ENCODE peak calls at places on chromosomes 2 and 18, in six cellular contexts. One of them, this sample, is unnamed. For H3K27me3, the result is how much of the 10 kb centered on the place peaks cover.

GRCh38 chr18:12455511-12455910 is 47.8 kb downstream of the PRELID3A start:
- DNase-seq in body of pancreas: no peak
- DNase-seq in ovary: no peak
- DNase-seq in HepG2: no peak
- DNase-seq in Peyer's patch: no peak
- DNase-seq in transverse colon: no peak
- DNase-seq in this sample: peak

GRCh38 chr2:106138904-106139574 is 55.1 kb downstream of the UXS1 start:
- DNase-seq in body of pancreas: no peak
- DNase-seq in ovary: no peak
- DNase-seq in HepG2: no peak
- DNase-seq in Peyer's patch: no peak
- DNase-seq in transverse colon: no peak
- DNase-seq in this sample: no peak

GRCh38 chr2:8469709-8470493 is 212.0 kb upstream of the ID2 start:
- DNase-seq in body of pancreas: no peak
- DNase-seq in ovary: no peak
- DNase-seq in HepG2: no peak
- DNase-seq in Peyer's patch: peak
- DNase-seq in transverse colon: no peak
- DNase-seq in this sample: no peak

GRCh38 chr18:27064673-27065072 is 120.4 kb downstream of the CHST9 start:
- DNase-seq in body of pancreas: no peak
- DNase-seq in ovary: no peak
- DNase-seq in HepG2: no peak
- DNase-seq in Peyer's patch: no peak
- DNase-seq in transverse colon: no peak
- DNase-seq in this sample: no peak

GRCh38 chr2:30225131-30225762 is 6.1 kb upstream of the LBH start:
- DNase-seq in body of pancreas: no peak
- DNase-seq in ovary: peak
- DNase-seq in HepG2: no peak
- DNase-seq in Peyer's patch: peak
- DNase-seq in transverse colon: peak
- DNase-seq in this sample: no peak

GRCh38 chr2:45442026-45442425 is 169.0 kb downstream of the SRBD1 start:
- DNase-seq in body of pancreas: no peak
- DNase-seq in ovary: no peak
- DNase-seq in HepG2: no peak
- DNase-seq in Peyer's patch: no peak
- DNase-seq in transverse colon: no peak
- DNase-seq in this sample: no peak

GRCh38 chr2:54557601-54558187 is 101.6 kb downstream of the SPTBN1 start:
- DNase-seq in body of pancreas: peak
- DNase-seq in ovary: peak
- DNase-seq in HepG2: peak
- DNase-seq in Peyer's patch: peak
- DNase-seq in transverse colon: peak
- DNase-seq in this sample: peak

GRCh38 chr2:12167525-12168317 is 421.3 kb downstream of the LPIN1 start:
- DNase-seq in body of pancreas: no peak
- DNase-seq in ovary: no peak
- DNase-seq in HepG2: peak
- DNase-seq in Peyer's patch: no peak
- DNase-seq in transverse colon: peak
- DNase-seq in this sample: no peak

GRCh38 chr2:174035981-174036742 is 71.0 kb upstream of the SP3 start:
- DNase-seq in body of pancreas: no peak
- DNase-seq in ovary: no peak
- DNase-seq in HepG2: no peak
- DNase-seq in Peyer's patch: no peak
- DNase-seq in transverse colon: no peak
- DNase-seq in this sample: peak

GRCh38 chr2:160063266-160063665 is 851 bp upstream of the PLA2R1 start:
- DNase-seq in body of pancreas: no peak
- DNase-seq in ovary: no peak
- DNase-seq in HepG2: no peak
- DNase-seq in Peyer's patch: no peak
- DNase-seq in transverse colon: no peak
- DNase-seq in this sample: no peak

GRCh38 chr18:47175283-47175894 is 775 bp downstream of the IER3IP1 start:
- DNase-seq in body of pancreas: no peak
- DNase-seq in ovary: no peak
- DNase-seq in HepG2: no peak
- DNase-seq in Peyer's patch: no peak
- DNase-seq in transverse colon: peak
- DNase-seq in this sample: peak

GRCh38 chr18:48875942-48876511 is 74.7 kb downstream of the SMAD7 start:
- DNase-seq in body of pancreas: no peak
- DNase-seq in ovary: no peak
- DNase-seq in HepG2: peak
- DNase-seq in Peyer's patch: no peak
- DNase-seq in transverse colon: no peak
- DNase-seq in this sample: no peak

GRCh38 chr2:64065516-64065915 is 46.3 kb upstream of the VPS54 start:
- DNase-seq in body of pancreas: no peak
- DNase-seq in ovary: no peak
- DNase-seq in HepG2: no peak
- DNase-seq in Peyer's patch: no peak
- DNase-seq in transverse colon: no peak
- DNase-seq in this sample: no peak

GRCh38 chr2:47534179-47534919 is 131.4 kb downstream of the MSH2 start:
- DNase-seq in body of pancreas: no peak
- DNase-seq in ovary: peak
- DNase-seq in HepG2: no peak
- DNase-seq in Peyer's patch: no peak
- DNase-seq in transverse colon: peak
- DNase-seq in this sample: peak

GRCh38 chr18:45913276-45913675 is 53.9 kb downstream of the EPG5 start:
- DNase-seq in body of pancreas: no peak
- DNase-seq in ovary: no peak
- DNase-seq in HepG2: no peak
- DNase-seq in Peyer's patch: no peak
- DNase-seq in transverse colon: no peak
- DNase-seq in this sample: no peak

GRCh38 chr2:7826656-7827055 is 855.2 kb upstream of the ID2 start:
- DNase-seq in body of pancreas: no peak
- DNase-seq in ovary: no peak
- DNase-seq in HepG2: no peak
- DNase-seq in Peyer's patch: no peak
- DNase-seq in transverse colon: no peak
- DNase-seq in this sample: no peak

GRCh38 chr18:830315-830901 is 18.4 kb upstream of the YES1 start:
- DNase-seq in body of pancreas: no peak
- DNase-seq in ovary: no peak
- DNase-seq in HepG2: no peak
- DNase-seq in Peyer's patch: no peak
- DNase-seq in transverse colon: no peak
- DNase-seq in this sample: peak
- TF ChIP-seq POLR2A in body of pancreas: no peak
- TF ChIP-seq POLR2A in ovary: no peak
- TF ChIP-seq POLR2A in HepG2: no peak
- TF ChIP-seq POLR2A in Peyer's patch: no peak
- TF ChIP-seq POLR2A in transverse colon: no peak
- TF ChIP-seq POLR2A in this sample: no peak

GRCh38 chr2:219517954-219518778 is 3.9 kb downstream of the ASIC4 start:
- DNase-seq in body of pancreas: no peak
- DNase-seq in ovary: no peak
- DNase-seq in HepG2: no peak
- DNase-seq in Peyer's patch: no peak
- DNase-seq in transverse colon: no peak
- DNase-seq in this sample: no peak
- H3K27me3 ChIP-seq in body of pancreas: under half
- H3K27me3 ChIP-seq in ovary: under half
- H3K27me3 ChIP-seq in HepG2: half or more
- H3K27me3 ChIP-seq in Peyer's patch: under half
- H3K27me3 ChIP-seq in transverse colon: half or more
- H3K27me3 ChIP-seq in this sample: under half

GRCh38 chr2:138503087-138503442 is 1.5 kb downstream of the SPOPL start:
- DNase-seq in body of pancreas: no peak
- DNase-seq in ovary: no peak
- DNase-seq in HepG2: no peak
- DNase-seq in Peyer's patch: no peak
- DNase-seq in transverse colon: no peak
- DNase-seq in this sample: no peak

GRCh38 chr2:138502253-138503086 is 900 bp downstream of the SPOPL start:
- DNase-seq in body of pancreas: peak
- DNase-seq in ovary: peak
- DNase-seq in HepG2: peak
- DNase-seq in Peyer's patch: no peak
- DNase-seq in transverse colon: no peak
- DNase-seq in this sample: no peak

GRCh38 chr2:138499684-138500083 is 1.9 kb upstream of the SPOPL start:
- DNase-seq in body of pancreas: no peak
- DNase-seq in ovary: no peak
- DNase-seq in HepG2: no peak
- DNase-seq in Peyer's patch: no peak
- DNase-seq in transverse colon: no peak
- DNase-seq in this sample: no peak

GRCh38 chr2:138500592-138501426 is 761 bp upstream of the SPOPL start:
- DNase-seq in body of pancreas: no peak
- DNase-seq in ovary: peak
- DNase-seq in HepG2: peak
- DNase-seq in Peyer's patch: no peak
- DNase-seq in transverse colon: peak
- DNase-seq in this sample: no peak

GRCh38 chr2:138501427-138502252 is at the start of gene SPOPL:
- DNase-seq in body of pancreas: peak
- DNase-seq in ovary: peak
- DNase-seq in HepG2: peak
- DNase-seq in Peyer's patch: peak
- DNase-seq in transverse colon: peak
- DNase-seq in this sample: peak
- TF ChIP-seq POLR2A in body of pancreas: peak
- TF ChIP-seq POLR2A in ovary: peak
- TF ChIP-seq POLR2A in HepG2: peak
- TF ChIP-seq POLR2A in Peyer's patch: peak
- TF ChIP-seq POLR2A in transverse colon: peak
- TF ChIP-seq POLR2A in this sample: peak

GRCh38 chr2:118815314-118815713 is 32.1 kb downstream of the EN1 start:
- DNase-seq in body of pancreas: no peak
- DNase-seq in ovary: no peak
- DNase-seq in HepG2: no peak
- DNase-seq in Peyer's patch: no peak
- DNase-seq in transverse colon: no peak
- DNase-seq in this sample: no peak
- H3K27me3 ChIP-seq in body of pancreas: under half
- H3K27me3 ChIP-seq in ovary: under half
- H3K27me3 ChIP-seq in HepG2: under half
- H3K27me3 ChIP-seq in Peyer's patch: under half
- H3K27me3 ChIP-seq in transverse colon: half or more
- H3K27me3 ChIP-seq in this sample: under half

GRCh38 chr2:231781798-231782726 is 980 bp upstream of the PDE6D start:
- DNase-seq in body of pancreas: no peak
- DNase-seq in ovary: no peak
- DNase-seq in HepG2: no peak
- DNase-seq in Peyer's patch: peak
- DNase-seq in transverse colon: peak
- DNase-seq in this sample: peak

GRCh38 chr2:231785822-231786176 is 446 bp upstream of the COPS7B start:
- DNase-seq in body of pancreas: no peak
- DNase-seq in ovary: no peak
- DNase-seq in HepG2: no peak
- DNase-seq in Peyer's patch: no peak
- DNase-seq in transverse colon: no peak
- DNase-seq in this sample: no peak

GRCh38 chr2:231785413-231785812 is 832 bp upstream of the COPS7B start:
- DNase-seq in body of pancreas: no peak
- DNase-seq in ovary: no peak
- DNase-seq in HepG2: no peak
- DNase-seq in Peyer's patch: no peak
- DNase-seq in transverse colon: no peak
- DNase-seq in this sample: no peak

GRCh38 chr2:231786917-231787292 is 660 bp downstream of the COPS7B start:
- DNase-seq in body of pancreas: no peak
- DNase-seq in ovary: no peak
- DNase-seq in HepG2: no peak
- DNase-seq in Peyer's patch: no peak
- DNase-seq in transverse colon: no peak
- DNase-seq in this sample: no peak

GRCh38 chr2:231786177-231786916 is at the start of gene COPS7B:
- DNase-seq in body of pancreas: peak
- DNase-seq in ovary: peak
- DNase-seq in HepG2: peak
- DNase-seq in Peyer's patch: peak
- DNase-seq in transverse colon: peak
- DNase-seq in this sample: peak
- TF ChIP-seq POLR2A in body of pancreas: peak
- TF ChIP-seq POLR2A in ovary: no peak
- TF ChIP-seq POLR2A in HepG2: peak
- TF ChIP-seq POLR2A in Peyer's patch: no peak
- TF ChIP-seq POLR2A in transverse colon: no peak
- TF ChIP-seq POLR2A in this sample: no peak